ENCODE peak calls at places on chromosomes 12 and 14, in six cellular contexts. One of them, this sample, is unnamed.

GRCh38 chr14:64501326-64502171 is 2.1 kb downstream of the ZBTB25 start:
- DNase-seq in A549: no peak
- DNase-seq in GM12878: no peak
- DNase-seq in HepG2: peak
- DNase-seq in HCT116: no peak
- DNase-seq in H1: no peak
- DNase-seq in this sample: peak

GRCh38 chr14:61710853-61711817 is 15.8 kb downstream of the HIF1A start:
- DNase-seq in A549: no peak
- DNase-seq in HCT116: no peak
- DNase-seq in GM12878: no peak
- DNase-seq in H1: no peak
- DNase-seq in HepG2: peak
- DNase-seq in this sample: no peak

GRCh38 chr12:59431266-59431665 is 164.6 kb upstream of the SLC16A7 start:
- DNase-seq in HCT116: no peak
- DNase-seq in HepG2: no peak
- DNase-seq in H1: no peak
- DNase-seq in A549: no peak
- DNase-seq in GM12878: no peak
- DNase-seq in this sample: no peak

GRCh38 chr12:9244894-9245293 is 36.7 kb upstream of the PZP start:
- DNase-seq in HCT116: no peak
- DNase-seq in HepG2: peak
- DNase-seq in A549: no peak
- DNase-seq in GM12878: peak
- DNase-seq in H1: no peak
- DNase-seq in this sample: no peak

GRCh38 chr12:25472453-25472852 is 80.6 kb downstream of the LMNTD1 start:
- DNase-seq in H1: no peak
- DNase-seq in A549: no peak
- DNase-seq in GM12878: no peak
- DNase-seq in HepG2: no peak
- DNase-seq in HCT116: no peak
- DNase-seq in this sample: no peak

GRCh38 chr12:39431797-39432196 is 11.1 kb downstream of the KIF21A start:
- DNase-seq in HepG2: no peak
- DNase-seq in GM12878: no peak
- DNase-seq in HCT116: no peak
- DNase-seq in H1: no peak
- DNase-seq in A549: no peak
- DNase-seq in this sample: no peak

GRCh38 chr14:55328317-55328716 is 57.1 kb downstream of the FBXO34 start:
- DNase-seq in GM12878: no peak
- DNase-seq in A549: no peak
- DNase-seq in HCT116: no peak
- DNase-seq in H1: no peak
- DNase-seq in HepG2: peak
- DNase-seq in this sample: no peak

GRCh38 chr12:64400041-64400440 is 4.2 kb upstream of the XPOT start:
- DNase-seq in H1: no peak
- DNase-seq in A549: no peak
- DNase-seq in HCT116: no peak
- DNase-seq in HepG2: no peak
- DNase-seq in GM12878: no peak
- DNase-seq in this sample: no peak

GRCh38 chr12:55696796-55697462 is 10.8 kb downstream of the ITGA7 start:
- DNase-seq in A549: no peak
- DNase-seq in GM12878: no peak
- DNase-seq in H1: no peak
- DNase-seq in HepG2: no peak
- DNase-seq in HCT116: no peak
- DNase-seq in this sample: no peak

GRCh38 chr12:116537149-116537904 is 21.9 kb upstream of the MAP1LC3B2 start:
- DNase-seq in A549: no peak
- DNase-seq in HCT116: no peak
- DNase-seq in HepG2: no peak
- DNase-seq in H1: no peak
- DNase-seq in GM12878: no peak
- DNase-seq in this sample: no peak

GRCh38 chr12:42741771-42742510 is 152.4 kb upstream of the PRICKLE1 start:
- DNase-seq in HepG2: no peak
- DNase-seq in H1: no peak
- DNase-seq in A549: no peak
- DNase-seq in GM12878: no peak
- DNase-seq in HCT116: no peak
- DNase-seq in this sample: no peak

GRCh38 chr12:131213896-131214442 is 260.3 kb downstream of the ADGRD1 start:
- DNase-seq in HepG2: no peak
- DNase-seq in H1: no peak
- DNase-seq in GM12878: no peak
- DNase-seq in A549: no peak
- DNase-seq in HCT116: no peak
- DNase-seq in this sample: no peak

GRCh38 chr14:96148631-96149030 is 56.0 kb upstream of the BDKRB2 start:
- DNase-seq in A549: no peak
- DNase-seq in GM12878: no peak
- DNase-seq in H1: no peak
- DNase-seq in HepG2: no peak
- DNase-seq in HCT116: no peak
- DNase-seq in this sample: no peak

GRCh38 chr12:32140867-32141266 is 34.2 kb downstream of the BICD1 start:
- DNase-seq in HCT116: no peak
- DNase-seq in HepG2: no peak
- DNase-seq in GM12878: no peak
- DNase-seq in A549: no peak
- DNase-seq in H1: no peak
- DNase-seq in this sample: no peak

GRCh38 chr12:104866286-104866685 is 91.8 kb downstream of the SLC41A2 start:
- DNase-seq in GM12878: no peak
- DNase-seq in A549: no peak
- DNase-seq in HepG2: no peak
- DNase-seq in HCT116: no peak
- DNase-seq in H1: no peak
- DNase-seq in this sample: no peak

GRCh38 chr14:93186461-93186860 is 1.3 kb downstream of the LYSET start:
- DNase-seq in H1: no peak
- DNase-seq in HepG2: no peak
- DNase-seq in A549: no peak
- DNase-seq in GM12878: no peak
- DNase-seq in HCT116: no peak
- DNase-seq in this sample: no peak

GRCh38 chr12:45503887-45504286 is 225.6 kb upstream of the ARID2 start:
- DNase-seq in HepG2: no peak
- DNase-seq in H1: no peak
- DNase-seq in GM12878: no peak
- DNase-seq in HCT116: no peak
- DNase-seq in A549: no peak
- DNase-seq in this sample: no peak

GRCh38 chr14:70036665-70037064 is 152.1 kb downstream of the SLC8A3 start:
- DNase-seq in A549: no peak
- DNase-seq in HepG2: peak
- DNase-seq in HCT116: no peak
- DNase-seq in H1: no peak
- DNase-seq in GM12878: no peak
- DNase-seq in this sample: no peak

GRCh38 chr14:104081951-104082464 is 3.5 kb upstream of the ASPG start:
- DNase-seq in H1: peak
- DNase-seq in HCT116: no peak
- DNase-seq in A549: no peak
- DNase-seq in GM12878: no peak
- DNase-seq in HepG2: no peak
- DNase-seq in this sample: peak

GRCh38 chr14:90495357-90496276 is 98.8 kb downstream of the CALM1 start:
- DNase-seq in HCT116: no peak
- DNase-seq in GM12878: no peak
- DNase-seq in A549: peak
- DNase-seq in HepG2: peak
- DNase-seq in H1: peak
- DNase-seq in this sample: peak

GRCh38 chr14:90805662-90806548 is 10.3 kb downstream of the TTC7B start:
- DNase-seq in A549: no peak
- DNase-seq in HepG2: no peak
- DNase-seq in HCT116: no peak
- DNase-seq in GM12878: no peak
- DNase-seq in H1: no peak
- DNase-seq in this sample: no peak

GRCh38 chr14:93894992-93895391 is 32.2 kb upstream of the FAM181A start:
- DNase-seq in GM12878: no peak
- DNase-seq in HCT116: no peak
- DNase-seq in H1: peak
- DNase-seq in HepG2: no peak
- DNase-seq in A549: no peak
- DNase-seq in this sample: peak

DNA sequence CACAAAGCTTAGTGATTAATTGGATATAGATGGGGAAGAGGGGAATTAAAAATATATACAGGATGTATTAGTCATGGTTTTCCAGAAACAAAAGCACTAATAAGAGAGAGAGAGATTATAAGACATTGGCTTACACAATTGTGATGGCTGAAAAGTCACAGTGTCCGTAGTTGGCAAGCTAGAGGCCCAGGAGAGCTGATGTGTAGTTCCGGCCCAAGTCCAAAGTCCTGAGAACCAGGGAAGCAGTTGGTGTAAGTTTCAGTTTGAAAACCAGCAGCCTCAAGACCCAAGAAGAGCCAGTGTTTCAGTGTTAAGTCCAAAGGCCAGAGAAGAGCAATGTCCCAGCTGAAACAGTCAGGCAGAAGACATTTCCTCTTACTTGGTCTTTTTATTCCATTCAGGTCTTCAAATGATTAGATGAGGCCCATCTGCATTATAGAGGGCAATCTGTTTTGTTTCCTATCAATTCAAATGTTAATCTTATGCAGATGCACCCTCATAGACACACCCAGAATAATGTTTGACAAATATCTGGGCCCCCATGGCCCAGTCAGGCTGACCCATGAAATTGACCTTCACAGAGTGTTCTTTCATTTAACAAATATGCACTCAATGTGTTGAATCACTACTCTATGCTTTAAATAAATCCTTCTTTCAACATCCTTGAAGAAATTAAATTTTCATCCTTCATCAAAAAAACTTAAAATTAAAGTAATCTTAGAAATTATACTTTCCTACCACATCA is 67.2 kb upstream of the DIO2 start:
- DNase-seq in GM12878: no peak
- DNase-seq in H1: no peak
- DNase-seq in HepG2: no peak
- DNase-seq in HCT116: no peak
- DNase-seq in A549: no peak
- DNase-seq in this sample: no peak
- TF ChIP-seq MAX in GM12878: no peak
- TF ChIP-seq MAX in H1: no peak
- TF ChIP-seq MAX in HepG2: no peak
- TF ChIP-seq MAX in HCT116: no peak
- TF ChIP-seq MAX in A549: no peak
- TF ChIP-seq MAX in this sample: no peak

GRCh38 chr14:22540811-22541360 is 48.1 kb downstream of the DAD1 start:
- DNase-seq in H1: no peak
- DNase-seq in A549: no peak
- DNase-seq in HCT116: no peak
- DNase-seq in GM12878: no peak
- DNase-seq in HepG2: no peak
- DNase-seq in this sample: no peak

GRCh38 chr14:22541721-22542120 is 47.3 kb downstream of the DAD1 start:
- DNase-seq in A549: no peak
- DNase-seq in HCT116: no peak
- DNase-seq in H1: no peak
- DNase-seq in GM12878: no peak
- DNase-seq in HepG2: no peak
- DNase-seq in this sample: no peak

GRCh38 chr14:22538671-22539228 is 50.3 kb downstream of the DAD1 start:
- DNase-seq in HCT116: no peak
- DNase-seq in HepG2: no peak
- DNase-seq in H1: no peak
- DNase-seq in GM12878: no peak
- DNase-seq in A549: no peak
- DNase-seq in this sample: no peak

GRCh38 chr14:22540286-22540685 is 48.7 kb downstream of the DAD1 start:
- DNase-seq in A549: no peak
- DNase-seq in GM12878: no peak
- DNase-seq in H1: no peak
- DNase-seq in HCT116: no peak
- DNase-seq in HepG2: no peak
- DNase-seq in this sample: no peak

GRCh38 chr14:22539831-22540230 is 49.2 kb downstream of the DAD1 start:
- DNase-seq in A549: no peak
- DNase-seq in H1: no peak
- DNase-seq in GM12878: no peak
- DNase-seq in HCT116: no peak
- DNase-seq in HepG2: no peak
- DNase-seq in this sample: no peak
- H3K4me3 ChIP-seq in A549: no peak
- H3K4me3 ChIP-seq in H1: no peak
- H3K4me3 ChIP-seq in GM12878: no peak
- H3K4me3 ChIP-seq in HCT116: no peak
- H3K4me3 ChIP-seq in HepG2: no peak
- H3K4me3 ChIP-seq in this sample: no peak

DNA sequence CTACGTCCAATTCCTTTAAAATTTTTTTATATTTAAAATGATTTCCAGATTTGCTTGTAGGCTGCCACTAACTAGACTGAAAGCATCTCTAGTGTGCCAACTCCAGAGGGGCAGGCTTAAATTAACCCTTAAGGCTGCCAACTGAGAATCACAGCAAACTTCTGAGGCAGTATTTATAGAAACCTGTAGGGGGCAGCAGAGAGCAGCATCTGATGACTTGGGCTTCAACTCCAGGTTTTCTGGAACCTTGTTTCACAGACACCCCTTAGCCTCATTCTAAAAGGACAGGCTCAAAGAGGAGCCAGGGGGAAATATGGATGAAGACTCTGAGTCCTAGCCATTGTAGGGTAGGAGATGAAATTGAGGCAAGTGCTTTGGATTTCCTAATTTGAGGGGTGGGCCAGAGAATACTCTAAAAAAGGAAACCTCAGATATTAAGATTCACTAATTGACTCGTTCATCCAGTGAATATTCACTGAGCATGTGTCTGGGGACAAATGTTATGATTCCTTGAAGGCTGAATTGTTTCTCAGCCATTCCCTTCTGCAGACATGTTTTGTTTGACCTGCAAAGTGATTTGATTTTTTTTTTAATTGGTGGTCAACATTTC is 63.3 kb upstream of the HSPB8 start:
- DNase-seq in H1: peak
- DNase-seq in HCT116: peak
- DNase-seq in GM12878: no peak
- DNase-seq in A549: peak
- DNase-seq in HepG2: peak
- DNase-seq in this sample: peak
- TF ChIP-seq MAX in H1: no peak
- TF ChIP-seq MAX in HCT116: no peak
- TF ChIP-seq MAX in GM12878: no peak
- TF ChIP-seq MAX in A549: no peak
- TF ChIP-seq MAX in HepG2: no peak
- TF ChIP-seq MAX in this sample: no peak

DNA sequence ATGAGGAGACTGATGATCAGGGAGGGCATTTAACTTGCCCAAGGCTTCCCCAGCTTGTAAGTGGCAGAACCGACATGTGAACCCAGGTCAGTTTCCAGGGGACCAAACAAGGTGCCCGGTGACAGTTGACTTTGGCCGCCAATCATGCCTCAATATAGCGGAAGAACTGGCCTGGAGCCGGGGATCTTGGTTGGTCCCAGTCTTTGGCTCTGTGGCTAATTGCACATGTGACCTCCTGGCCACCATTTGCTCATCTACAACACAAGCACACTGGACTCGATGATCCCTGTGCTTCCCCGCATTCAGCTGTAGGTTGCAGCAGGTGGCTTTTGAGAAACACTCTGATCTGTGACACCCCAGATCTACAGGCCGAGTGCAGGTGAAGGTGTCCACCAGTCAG is 13.9 kb downstream of the ACACB start:
- DNase-seq in GM12878: no peak
- DNase-seq in H1: no peak
- DNase-seq in HepG2: no peak
- DNase-seq in A549: no peak
- DNase-seq in HCT116: no peak
- DNase-seq in this sample: no peak
- H3K4me3 ChIP-seq in GM12878: no peak
- H3K4me3 ChIP-seq in H1: no peak
- H3K4me3 ChIP-seq in HepG2: no peak
- H3K4me3 ChIP-seq in A549: no peak
- H3K4me3 ChIP-seq in HCT116: no peak
- H3K4me3 ChIP-seq in this sample: no peak